ENCODE peak calls at places on chromosomes 6 and 20, in four cellular contexts. T is AG04450, Q is fibroblast of lung, J is HL-60. L is an unnamed sample.

GRCh38 chr6:90435207-90435899 is 138.7 kb upstream of the BACH2 start:
- DNase-seq in Q (no peak), T (no peak), J (no peak), L (no peak)

GRCh38 chr6:46221221-46221793 is 50.5 kb upstream of the ENPP5 start:
- DNase-seq in T (no peak), J (peak), Q (peak), L (peak)

GRCh38 chr6:168309997-168310396 is 9.6 kb downstream of the DACT2 start:
- DNase-seq in J (no peak), T (no peak), Q (no peak), L (no peak)

GRCh38 chr6:106163446-106163965 is 77.4 kb downstream of the PRDM1 start:
- DNase-seq in Q (peak), T (peak), J (peak), L (peak)

GRCh38 chr6:157550114-157550989 is 169.4 kb downstream of the ZDHHC14 start:
- DNase-seq in T (no peak), J (no peak), Q (no peak), L (no peak)

GRCh38 chr20:55079917-55080316 is 604.5 kb downstream of the DOK5 start:
- DNase-seq in Q (no peak), J (no peak), T (no peak), L (no peak)

GRCh38 chr20:51579137-51579536 is 36.6 kb upstream of the NFATC2 start:
- DNase-seq in T (no peak), J (no peak), Q (no peak), L (no peak)

GRCh38 chr20:5862703-5863039 is 87.7 kb downstream of the TRMT6 start:
- DNase-seq in Q (peak), J (no peak), T (no peak), L (no peak)

GRCh38 chr20:32485126-32485769 is 99.9 kb downstream of the NOL4L start:
- DNase-seq in Q (peak), J (peak), T (no peak), L (peak)
- H3K4me3 ChIP-seq in Q (peak), J (no peak), T (peak), L (peak)

DNA sequence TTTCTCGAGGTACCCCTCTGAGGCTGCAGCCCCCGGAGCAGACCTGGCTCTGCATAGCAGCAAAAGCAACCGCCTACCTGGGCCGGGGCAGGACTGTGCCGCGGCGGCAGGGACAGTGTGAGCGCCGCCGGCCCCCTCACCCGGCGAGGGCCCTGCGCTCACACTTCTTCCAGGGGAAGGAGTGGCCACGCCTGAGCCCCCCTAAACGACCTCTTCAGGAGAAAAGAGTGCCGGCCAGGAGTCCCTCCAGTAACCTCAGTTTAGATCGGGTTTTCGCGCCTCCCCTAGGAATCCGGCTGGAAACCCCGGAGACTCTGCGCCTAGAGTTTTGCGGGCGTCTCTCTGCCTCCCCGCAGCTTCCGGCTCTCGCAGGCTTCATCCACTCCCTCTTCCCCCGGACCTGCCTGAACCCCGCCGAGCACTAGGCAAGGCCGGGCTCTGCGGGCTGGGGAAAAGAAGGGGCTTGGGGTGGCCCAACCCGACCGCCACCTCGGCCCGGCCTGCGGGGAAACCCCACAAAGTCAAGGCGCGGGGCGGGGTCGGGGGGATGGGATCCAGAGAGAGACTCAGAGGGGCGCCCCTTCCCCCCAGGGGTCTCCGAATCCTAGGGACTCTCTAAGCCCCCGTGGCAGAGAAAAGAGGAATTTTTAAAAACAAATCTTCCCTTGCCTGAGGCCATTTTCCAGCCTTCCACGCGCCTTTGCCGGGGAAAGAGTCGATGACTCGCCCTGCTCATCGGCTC is 558 bp downstream of the LINC00237 start:
- DNase-seq in T (no peak), Q (no peak), J (no peak), L (no peak)
- H3K4me3 ChIP-seq in T (no peak), Q (no peak), J (peak), L (no peak)

DNA sequence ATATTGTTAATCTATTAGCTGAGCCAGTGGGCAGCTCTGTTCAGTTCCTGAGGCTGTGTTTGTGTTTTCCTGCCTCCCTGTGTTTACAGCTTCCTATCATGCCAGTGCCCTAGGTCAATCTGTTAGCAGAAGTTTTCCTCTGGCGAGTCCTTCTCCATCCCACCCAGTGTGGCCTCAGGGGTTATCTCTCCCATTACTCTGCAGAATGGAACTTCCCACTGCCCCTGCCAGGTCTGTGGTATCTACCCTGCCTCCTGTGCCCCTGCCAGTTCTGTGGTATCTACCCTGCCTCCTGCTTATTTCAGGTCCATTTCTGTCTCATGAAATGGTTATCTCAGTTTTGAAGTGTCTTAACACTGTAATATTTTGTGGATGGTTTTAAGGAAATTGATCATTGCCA is 63.1 kb downstream of the SLX4IP start:
- DNase-seq in J (no peak), T (no peak), Q (no peak), L (no peak)
- H3K4me3 ChIP-seq in J (no peak), T (no peak), Q (no peak), L (no peak)

GRCh38 chr6:97626586-97627441 is 343.8 kb upstream of the MMS22L start:
- DNase-seq in Q (peak), T (no peak), J (no peak), L (peak)
- H3K4me3 ChIP-seq in Q (peak), T (peak), J (no peak), L (peak)

GRCh38 chr6:75750925-75751324 is 1.9 kb downstream of the MYO6 start:
- DNase-seq in Q (no peak), T (no peak), J (no peak), L (no peak)

GRCh38 chr6:75748743-75749538 is at the start of gene MYO6:
- DNase-seq in T (no peak), J (no peak), Q (peak), L (no peak)

GRCh38 chr6:75745404-75745803 is 3.6 kb upstream of the MYO6 start:
- DNase-seq in Q (no peak), J (no peak), T (no peak), L (no peak)

GRCh38 chr6:75747371-75747984 is 1.6 kb upstream of the MYO6 start:
- DNase-seq in J (no peak), T (no peak), Q (no peak), L (no peak)

DNA sequence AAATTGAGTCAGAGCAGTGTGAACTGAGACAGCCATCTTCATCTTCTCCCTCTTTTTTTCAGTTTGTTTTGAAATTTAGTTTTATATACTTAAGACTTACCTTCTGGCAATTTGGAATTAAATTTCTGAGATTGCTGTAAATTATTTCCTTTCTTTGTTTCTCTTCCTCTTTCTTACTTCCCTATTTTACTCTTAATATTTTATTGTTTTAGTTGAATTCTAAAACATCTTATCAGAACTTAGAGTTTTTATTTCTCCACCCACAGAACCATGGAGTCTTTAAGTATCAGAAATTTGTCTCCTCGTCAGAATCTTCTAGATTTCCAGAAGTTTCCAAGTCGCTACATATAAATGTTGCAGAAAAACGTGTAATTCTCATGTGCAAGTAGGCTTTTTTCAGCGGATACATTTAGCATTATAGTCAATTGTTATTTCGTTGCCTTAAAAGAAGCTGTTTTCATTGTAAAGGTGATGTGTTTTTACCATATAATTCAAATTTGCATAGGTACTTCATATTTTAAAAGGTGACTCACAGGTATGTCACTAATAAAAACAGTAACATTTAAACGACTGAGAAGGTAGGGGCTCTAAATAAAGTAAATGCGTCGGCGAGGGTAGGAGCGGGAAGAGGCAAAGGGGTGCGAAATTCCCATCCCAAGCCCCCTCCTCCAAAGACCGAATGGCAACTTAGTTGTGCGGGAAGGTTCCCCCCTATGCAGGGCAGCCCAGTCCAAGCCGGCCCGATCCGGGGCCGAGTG is 875 bp upstream of the MYO6 start:
- DNase-seq in T (no peak), Q (no peak), J (no peak), L (no peak)
- H3K4me3 ChIP-seq in T (peak), Q (peak), J (peak), L (peak)

GRCh38 chr6:7991992-7992815 is 72.0 kb downstream of the BLOC1S5 start:
- DNase-seq in Q (peak), T (peak), J (no peak), L (peak)
- H3K4me3 ChIP-seq in Q (no peak), T (peak), J (no peak), L (no peak)

GRCh38 chr6:22333802-22334201 is 37.0 kb upstream of the PRL start:
- DNase-seq in T (peak), Q (no peak), J (no peak), L (no peak)

GRCh38 chr6:22334778-22335177 is 37.9 kb upstream of the PRL start:
- DNase-seq in T (no peak), J (no peak), Q (no peak), L (no peak)

GRCh38 chr6:22330941-22331340 is 34.1 kb upstream of the PRL start:
- DNase-seq in T (no peak), Q (no peak), J (no peak), L (no peak)

GRCh38 chr6:22332216-22332615 is 35.4 kb upstream of the PRL start:
- DNase-seq in T (no peak), Q (no peak), J (no peak), L (no peak)

DNA sequence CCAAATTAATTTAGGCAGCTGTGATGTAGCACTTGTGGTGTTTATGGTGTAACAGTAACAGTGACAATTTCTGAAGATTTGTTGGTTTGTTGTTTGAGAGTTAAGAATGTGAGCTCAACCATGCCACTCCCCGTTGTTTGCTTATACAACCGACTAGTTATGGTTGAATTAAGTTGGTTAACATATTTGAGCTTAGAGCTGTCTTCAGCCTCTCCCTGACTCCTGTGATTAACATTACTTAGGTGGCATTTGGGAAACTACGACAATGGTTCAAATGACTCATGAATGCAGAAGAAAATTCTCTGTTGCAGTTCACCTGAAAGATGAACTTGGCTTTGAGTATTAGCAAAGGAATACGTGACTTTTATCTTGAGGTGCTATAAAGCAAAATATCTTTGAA is 35.9 kb upstream of the PRL start:
- DNase-seq in J (no peak), T (no peak), Q (no peak), L (no peak)
- H3K4me3 ChIP-seq in J (no peak), T (no peak), Q (no peak), L (no peak)

GRCh38 chr20:40690836-40691565 is 2.0 kb upstream of the MAFB start:
- DNase-seq in Q (no peak), T (no peak), J (no peak), L (no peak)
- H3K4me3 ChIP-seq in Q (no peak), T (no peak), J (no peak), L (peak)

L was measured in astrocyte of the cerebellum.